ENCODE peak calls at places on chromosomes 7 and 10, in seven cellular contexts. One of them, this sample, is unnamed.
A peak's percentile ranks its signal among the peaks of the same experiment; 100 is the strongest.

GRCh38 chr10:6068422-6068821 is 6.3 kb upstream of the IL2RA start:
- DNase-seq in IMR-90: no peak
- DNase-seq in fibroblast of mammary gland: no peak
- DNase-seq in tibial artery: peak; percentile 27
- DNase-seq in A549: no peak
- DNase-seq in epithelial cell of esophagus: no peak
- DNase-seq in AG09309: no peak
- DNase-seq in this sample: no peak

GRCh38 chr10:3295501-3296005 is 123.0 kb upstream of the PITRM1 start:
- DNase-seq in IMR-90: no peak
- DNase-seq in fibroblast of mammary gland: no peak
- DNase-seq in tibial artery: no peak
- DNase-seq in A549: no peak
- DNase-seq in epithelial cell of esophagus: no peak
- DNase-seq in AG09309: no peak
- DNase-seq in this sample: no peak

GRCh38 chr10:36023939-36024338 is 381.8 kb upstream of the FZD8 start:
- DNase-seq in IMR-90: peak; percentile 79
- DNase-seq in fibroblast of mammary gland: peak; percentile 87
- DNase-seq in tibial artery: no peak
- DNase-seq in A549: peak; percentile 69
- DNase-seq in epithelial cell of esophagus: peak; percentile 90
- DNase-seq in AG09309: peak; percentile 86
- DNase-seq in this sample: peak; percentile 41

GRCh38 chr10:106643521-106643920 is 521.0 kb downstream of the SORCS1 start:
- DNase-seq in IMR-90: no peak
- DNase-seq in fibroblast of mammary gland: no peak
- DNase-seq in tibial artery: no peak
- DNase-seq in A549: no peak
- DNase-seq in epithelial cell of esophagus: no peak
- DNase-seq in AG09309: no peak
- DNase-seq in this sample: no peak

GRCh38 chr10:133236411-133237240 is 1.0 kb upstream of the VENTX start:
- DNase-seq in IMR-90: no peak
- DNase-seq in fibroblast of mammary gland: no peak
- DNase-seq in tibial artery: no peak
- DNase-seq in A549: no peak
- DNase-seq in epithelial cell of esophagus: no peak
- DNase-seq in AG09309: no peak
- DNase-seq in this sample: no peak

GRCh38 chr7:17849504-17849903 is 90.8 kb downstream of the SNX13 start:
- DNase-seq in IMR-90: peak; percentile 64
- DNase-seq in fibroblast of mammary gland: peak; percentile 12
- DNase-seq in tibial artery: no peak
- DNase-seq in A549: no peak
- DNase-seq in epithelial cell of esophagus: no peak
- DNase-seq in AG09309: no peak
- DNase-seq in this sample: no peak

GRCh38 chr10:21364196-21365114 is 161.0 kb downstream of the SKIDA1 start:
- DNase-seq in IMR-90: peak; percentile 74
- DNase-seq in fibroblast of mammary gland: peak; percentile 70
- DNase-seq in tibial artery: no peak
- DNase-seq in A549: peak; percentile 99
- DNase-seq in epithelial cell of esophagus: peak; percentile 93
- DNase-seq in AG09309: peak; percentile 52
- DNase-seq in this sample: peak; percentile 46

GRCh38 chr10:80580811-80581468 is 43.2 kb downstream of the SH2D4B start:
- DNase-seq in IMR-90: no peak
- DNase-seq in fibroblast of mammary gland: no peak
- DNase-seq in tibial artery: no peak
- DNase-seq in A549: no peak
- DNase-seq in epithelial cell of esophagus: no peak
- DNase-seq in AG09309: no peak
- DNase-seq in this sample: no peak

GRCh38 chr10:70579234-70580002 is 23.1 kb downstream of the PRF1 start:
- DNase-seq in IMR-90: no peak
- DNase-seq in fibroblast of mammary gland: no peak
- DNase-seq in tibial artery: no peak
- DNase-seq in A549: no peak
- DNase-seq in epithelial cell of esophagus: no peak
- DNase-seq in AG09309: no peak
- DNase-seq in this sample: no peak

GRCh38 chr10:28841625-28842024 is 164.3 kb downstream of the BAMBI start:
- DNase-seq in IMR-90: peak; percentile 82
- DNase-seq in fibroblast of mammary gland: peak; percentile 42
- DNase-seq in tibial artery: no peak
- DNase-seq in A549: peak; percentile 13
- DNase-seq in epithelial cell of esophagus: no peak
- DNase-seq in AG09309: peak; percentile 42
- DNase-seq in this sample: peak; percentile 48

GRCh38 chr7:69257592-69257991 is 340.7 kb upstream of the AUTS2 start:
- DNase-seq in IMR-90: no peak
- DNase-seq in fibroblast of mammary gland: no peak
- DNase-seq in tibial artery: no peak
- DNase-seq in A549: no peak
- DNase-seq in epithelial cell of esophagus: no peak
- DNase-seq in AG09309: no peak
- DNase-seq in this sample: no peak

GRCh38 chr7:94635687-94636086 is 20.2 kb downstream of the SGCE start:
- DNase-seq in IMR-90: no peak
- DNase-seq in fibroblast of mammary gland: no peak
- DNase-seq in tibial artery: no peak
- DNase-seq in A549: no peak
- DNase-seq in epithelial cell of esophagus: no peak
- DNase-seq in AG09309: no peak
- DNase-seq in this sample: no peak

GRCh38 chr10:69869291-69869841 is 67.7 kb downstream of the COL13A1 start:
- DNase-seq in IMR-90: peak; percentile 53
- DNase-seq in fibroblast of mammary gland: peak; percentile 90
- DNase-seq in tibial artery: no peak
- DNase-seq in A549: no peak
- DNase-seq in epithelial cell of esophagus: peak; percentile 46
- DNase-seq in AG09309: peak; percentile 59
- DNase-seq in this sample: peak; percentile 41

GRCh38 chr7:7157177-7157886 is 25.0 kb upstream of the C1GALT1 start:
- DNase-seq in IMR-90: peak; percentile 58
- DNase-seq in fibroblast of mammary gland: peak; percentile 76
- DNase-seq in tibial artery: peak; percentile 30
- DNase-seq in A549: no peak
- DNase-seq in epithelial cell of esophagus: peak; percentile 37
- DNase-seq in AG09309: peak; percentile 82
- DNase-seq in this sample: peak; percentile 68

GRCh38 chr10:60099998-60100747 is 193.8 kb upstream of the CCDC6 start:
- DNase-seq in IMR-90: peak; percentile 63
- DNase-seq in fibroblast of mammary gland: peak; percentile 79
- DNase-seq in tibial artery: no peak
- DNase-seq in A549: peak; percentile 64
- DNase-seq in epithelial cell of esophagus: peak; percentile 54
- DNase-seq in AG09309: peak; percentile 25
- DNase-seq in this sample: peak; percentile 9

GRCh38 chr7:25926891-25927625 is 224.9 kb upstream of the NFE2L3 start:
- DNase-seq in IMR-90: no peak
- DNase-seq in fibroblast of mammary gland: no peak
- DNase-seq in tibial artery: no peak
- DNase-seq in A549: no peak
- DNase-seq in epithelial cell of esophagus: no peak
- DNase-seq in AG09309: no peak
- DNase-seq in this sample: no peak

GRCh38 chr10:50625663-50626062 is 1.9 kb upstream of the SGMS1 start:
- DNase-seq in IMR-90: no peak
- DNase-seq in fibroblast of mammary gland: peak; percentile 12
- DNase-seq in tibial artery: no peak
- DNase-seq in A549: no peak
- DNase-seq in epithelial cell of esophagus: no peak
- DNase-seq in AG09309: no peak
- DNase-seq in this sample: no peak

GRCh38 chr7:4683043-4683883 is 1.2 kb downstream of the FOXK1 start:
- DNase-seq in IMR-90: no peak
- DNase-seq in fibroblast of mammary gland: peak; percentile 33
- DNase-seq in tibial artery: no peak
- DNase-seq in A549: no peak
- DNase-seq in epithelial cell of esophagus: peak; percentile 31
- DNase-seq in AG09309: no peak
- DNase-seq in this sample: no peak

GRCh38 chr10:62085821-62086220 is 182.8 kb downstream of the RTKN2 start:
- DNase-seq in IMR-90: no peak
- DNase-seq in fibroblast of mammary gland: no peak
- DNase-seq in tibial artery: no peak
- DNase-seq in A549: no peak
- DNase-seq in epithelial cell of esophagus: no peak
- DNase-seq in AG09309: no peak
- DNase-seq in this sample: no peak

GRCh38 chr7:2301510-2301860 is 12.8 kb downstream of the SNX8 start:
- DNase-seq in IMR-90: no peak
- DNase-seq in fibroblast of mammary gland: no peak
- DNase-seq in tibial artery: no peak
- DNase-seq in A549: peak; percentile 41
- DNase-seq in epithelial cell of esophagus: no peak
- DNase-seq in AG09309: no peak
- DNase-seq in this sample: no peak

GRCh38 chr7:64888901-64889685 is 14.0 kb upstream of the ZNF273 start:
- DNase-seq in IMR-90: no peak
- DNase-seq in fibroblast of mammary gland: peak; percentile 21
- DNase-seq in tibial artery: no peak
- DNase-seq in A549: no peak
- DNase-seq in epithelial cell of esophagus: peak; percentile 14
- DNase-seq in AG09309: no peak
- DNase-seq in this sample: no peak

GRCh38 chr10:100970076-100970913 is 991 bp downstream of the SEMA4G start:
- DNase-seq in IMR-90: no peak
- DNase-seq in fibroblast of mammary gland: no peak
- DNase-seq in tibial artery: no peak
- DNase-seq in A549: peak; percentile 45
- DNase-seq in epithelial cell of esophagus: peak; percentile 27
- DNase-seq in AG09309: no peak
- DNase-seq in this sample: no peak

GRCh38 chr7:33669251-33669670 is 236.1 kb upstream of the BMPER start:
- DNase-seq in IMR-90: no peak
- DNase-seq in fibroblast of mammary gland: no peak
- DNase-seq in tibial artery: no peak
- DNase-seq in A549: peak; percentile 41
- DNase-seq in epithelial cell of esophagus: peak; percentile 67
- DNase-seq in AG09309: no peak
- DNase-seq in this sample: no peak

GRCh38 chr10:26781797-26782196 is 79.0 kb downstream of the ABI1 start:
- DNase-seq in IMR-90: peak; percentile 38
- DNase-seq in fibroblast of mammary gland: peak; percentile 66
- DNase-seq in tibial artery: no peak
- DNase-seq in A549: no peak
- DNase-seq in epithelial cell of esophagus: peak; percentile 80
- DNase-seq in AG09309: no peak
- DNase-seq in this sample: no peak

GRCh38 chr7:85068796-85069195 is 118.1 kb downstream of the SEMA3D start:
- DNase-seq in IMR-90: peak; percentile 83
- DNase-seq in fibroblast of mammary gland: peak; percentile 90
- DNase-seq in tibial artery: no peak
- DNase-seq in A549: peak; percentile 6
- DNase-seq in epithelial cell of esophagus: peak; percentile 82
- DNase-seq in AG09309: peak; percentile 40
- DNase-seq in this sample: no peak

GRCh38 chr7:38232475-38233366 is 40.7 kb downstream of the TARP start:
- DNase-seq in IMR-90: peak; percentile 10
- DNase-seq in fibroblast of mammary gland: peak; percentile 11
- DNase-seq in tibial artery: no peak
- DNase-seq in A549: no peak
- DNase-seq in epithelial cell of esophagus: no peak
- DNase-seq in AG09309: no peak
- DNase-seq in this sample: no peak

GRCh38 chr7:138564365-138564764 is 104.3 kb downstream of the TRIM24 start:
- DNase-seq in IMR-90: no peak
- DNase-seq in fibroblast of mammary gland: no peak
- DNase-seq in tibial artery: no peak
- DNase-seq in A549: no peak
- DNase-seq in epithelial cell of esophagus: peak; percentile 76
- DNase-seq in AG09309: no peak
- DNase-seq in this sample: no peak

DNA sequence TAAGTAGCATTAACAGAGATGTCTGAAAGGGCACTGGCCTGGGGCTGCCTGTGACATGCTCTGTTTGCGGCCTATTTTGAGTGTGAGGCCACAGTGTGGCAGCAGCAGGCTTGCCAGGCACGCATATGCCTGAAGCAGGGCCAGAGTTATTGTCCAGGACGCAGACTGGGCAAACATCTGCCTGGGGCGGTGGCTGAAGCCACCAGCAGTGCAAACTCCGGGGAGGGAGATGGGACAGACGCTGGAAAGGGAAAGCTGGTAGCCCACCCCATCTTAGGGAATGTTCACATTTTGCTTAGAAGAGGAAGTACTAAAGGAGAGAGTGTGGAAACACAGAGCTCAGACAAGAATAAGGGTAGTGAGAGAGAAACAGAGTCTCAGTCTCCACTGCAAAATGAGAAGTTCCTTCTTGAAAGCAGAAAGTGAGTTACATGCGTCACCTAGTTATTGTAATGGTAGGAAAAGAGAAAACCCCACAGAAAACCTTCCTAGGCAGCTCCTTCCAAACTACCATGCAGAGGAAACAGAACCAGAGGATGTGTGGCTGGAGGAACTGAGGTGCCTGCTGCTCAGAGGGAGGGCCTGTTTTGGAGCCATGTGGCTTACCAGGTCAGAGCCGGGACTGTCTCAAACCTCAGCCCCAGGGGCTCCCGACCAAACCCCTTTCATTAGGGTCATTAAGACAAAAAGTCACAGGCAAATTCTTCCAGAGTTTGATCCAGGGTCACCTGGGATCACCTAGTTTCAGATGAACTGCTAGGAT is 14.5 kb downstream of the AKR1B1 start:
- DNase-seq in IMR-90: no peak
- DNase-seq in fibroblast of mammary gland: no peak
- DNase-seq in tibial artery: no peak
- DNase-seq in A549: no peak
- DNase-seq in epithelial cell of esophagus: peak; percentile 33
- DNase-seq in AG09309: no peak
- DNase-seq in this sample: no peak
- TF ChIP-seq CTCF in IMR-90: no peak
- TF ChIP-seq CTCF in fibroblast of mammary gland: no peak
- TF ChIP-seq CTCF in tibial artery: no peak
- TF ChIP-seq CTCF in A549: peak; percentile 21
- TF ChIP-seq CTCF in epithelial cell of esophagus: peak; percentile 47
- TF ChIP-seq CTCF in AG09309: no peak
- TF ChIP-seq CTCF in this sample: no peak

GRCh38 chr10:78042752-78043104 is 9.1 kb downstream of the RPS24 start:
- DNase-seq in IMR-90: no peak
- DNase-seq in fibroblast of mammary gland: no peak
- DNase-seq in tibial artery: no peak
- DNase-seq in A549: no peak
- DNase-seq in epithelial cell of esophagus: no peak
- DNase-seq in AG09309: no peak
- DNase-seq in this sample: no peak
- H3K4me3 ChIP-seq in IMR-90: no peak overlapping the region
- H3K4me3 ChIP-seq in fibroblast of mammary gland: no peak overlapping the region
- H3K4me3 ChIP-seq in tibial artery: no peak overlapping the region
- H3K4me3 ChIP-seq in A549: no peak overlapping the region
- H3K4me3 ChIP-seq in epithelial cell of esophagus: no peak overlapping the region
- H3K4me3 ChIP-seq in AG09309: no peak overlapping the region
- H3K4me3 ChIP-seq in this sample: no peak overlapping the region

GRCh38 chr10:111756541-111757061 is 427.0 kb downstream of the GPAM start:
- DNase-seq in IMR-90: no peak
- DNase-seq in fibroblast of mammary gland: peak; percentile 69
- DNase-seq in tibial artery: peak; percentile 37
- DNase-seq in A549: peak; percentile 68
- DNase-seq in epithelial cell of esophagus: peak; percentile 37
- DNase-seq in AG09309: no peak
- DNase-seq in this sample: no peak
- TF ChIP-seq CTCF in IMR-90: no peak
- TF ChIP-seq CTCF in fibroblast of mammary gland: peak; percentile 74
- TF ChIP-seq CTCF in tibial artery: peak; percentile 52
- TF ChIP-seq CTCF in A549: peak; percentile 37
- TF ChIP-seq CTCF in epithelial cell of esophagus: peak; percentile 34
- TF ChIP-seq CTCF in AG09309: peak; percentile 24
- TF ChIP-seq CTCF in this sample: peak; percentile 29

GRCh38 chr10:14477408-14477710 is 146.6 kb upstream of the FRMD4A start:
- DNase-seq in IMR-90: peak; percentile 64
- DNase-seq in fibroblast of mammary gland: peak; percentile 34
- DNase-seq in tibial artery: no peak
- DNase-seq in A549: no peak
- DNase-seq in epithelial cell of esophagus: no peak
- DNase-seq in AG09309: no peak
- DNase-seq in this sample: peak; percentile 63
- H3K4me3 ChIP-seq in IMR-90: no peak overlapping the region
- H3K4me3 ChIP-seq in fibroblast of mammary gland: no peak overlapping the region
- H3K4me3 ChIP-seq in tibial artery: no peak overlapping the region
- H3K4me3 ChIP-seq in A549: no peak overlapping the region
- H3K4me3 ChIP-seq in epithelial cell of esophagus: no peak overlapping the region
- H3K4me3 ChIP-seq in AG09309: no peak overlapping the region
- H3K4me3 ChIP-seq in this sample: no peak overlapping the region

This sample was measured in BJ.